ENCODE peak calls at places on chromosome 18, in ten cellular contexts. G is hepatocyte, N is WERI-Rb-1, F is RWPE1, U is cardiac muscle cell, T is fibroblast of lung, Z is upper lobe of right lung, I is astrocyte, C is neural progenitor cell, J is tibial artery. A is an unnamed sample.

GRCh38 chr18:66601649-66602048 is 2.2 kb downstream of the CDH19 start:
- DNase-seq in G (no peak), N (no peak), F (no peak), U (no peak), T (no peak), Z (no peak), I (no peak), C (no peak), J (no peak), A (no peak)

GRCh38 chr18:70363861-70364260 is 75.0 kb downstream of the SOCS6 start:
- DNase-seq in G (peak; percentile 24), N (no peak), F (peak; percentile 23), U (peak; percentile 70), T (peak; percentile 54), Z (no peak), I (peak; percentile 53), C (no peak), J (no peak), A (no peak)

GRCh38 chr18:36759167-36759776 is 69.5 kb downstream of the TPGS2 start:
- DNase-seq in G (no peak), N (no peak), F (no peak), U (no peak), T (no peak), Z (peak; percentile 37), I (no peak), C (no peak), J (no peak), A (no peak)

GRCh38 chr18:60892441-60892840 is 440.8 kb upstream of the CDH20 start:
- DNase-seq in G (no peak), N (no peak), F (peak; percentile 23), U (peak; percentile 41), T (peak; percentile 22), Z (no peak), I (peak; percentile 31), C (no peak), J (no peak), A (no peak)

GRCh38 chr18:31343454-31343853 is 25.5 kb downstream of the DSG1 start:
- DNase-seq in G (no peak), N (no peak), F (no peak), U (no peak), T (no peak), Z (no peak), I (no peak), C (no peak), J (no peak), A (no peak)

GRCh38 chr18:54267688-54268087 is 1.6 kb upstream of the POLI start:
- DNase-seq in G (no peak), N (no peak), F (no peak), U (no peak), T (no peak), Z (no peak), I (no peak), C (no peak), J (no peak), A (no peak)

GRCh38 chr18:499351-500229 is 911 bp downstream of the COLEC12 start:
- DNase-seq in G (peak; percentile 76), N (peak; percentile 66), F (no peak), U (peak; percentile 82), T (peak; percentile 48), Z (peak; percentile 73), I (peak; percentile 93), C (peak; percentile 33), J (no peak), A (no peak)

GRCh38 chr18:415627-416612 is 84.6 kb downstream of the COLEC12 start:
- DNase-seq in G (no peak), N (no peak), F (peak; percentile 18), U (peak; percentile 58), T (peak; percentile 52), Z (no peak), I (peak; percentile 89), C (no peak), J (no peak), A (no peak)

GRCh38 chr18:75698861-75699260 is 271.4 kb upstream of the SMIM21 start:
- DNase-seq in G (no peak), N (no peak), F (no peak), U (no peak), T (no peak), Z (no peak), I (no peak), C (no peak), J (no peak), A (no peak)

GRCh38 chr18:55101458-55101824 is 142.2 kb upstream of the CCDC68 start:
- DNase-seq in G (no peak), N (no peak), F (no peak), U (no peak), T (no peak), Z (no peak), I (peak; percentile 46), C (no peak), J (no peak), A (no peak)

GRCh38 chr18:7071600-7071999 is 46.0 kb downstream of the LAMA1 start:
- DNase-seq in G (no peak), N (no peak), F (no peak), U (no peak), T (no peak), Z (no peak), I (no peak), C (no peak), J (no peak), A (no peak)

GRCh38 chr18:50711401-50711800 is 108.4 kb downstream of the MRO start:
- DNase-seq in G (no peak), N (no peak), F (no peak), U (no peak), T (no peak), Z (no peak), I (no peak), C (no peak), J (no peak), A (no peak)

GRCh38 chr18:36706313-36706881 is 122.4 kb downstream of the TPGS2 start:
- DNase-seq in G (no peak), N (no peak), F (no peak), U (no peak), T (no peak), Z (no peak), I (peak; percentile 55), C (no peak), J (no peak), A (no peak)

GRCh38 chr18:41721103-41721502 is 233.9 kb upstream of the PIK3C3 start:
- DNase-seq in G (no peak), N (no peak), F (no peak), U (peak; percentile 19), T (no peak), Z (no peak), I (no peak), C (peak; percentile 42), J (no peak), A (no peak)

GRCh38 chr18:12014976-12015696 is 33.8 kb downstream of the IMPA2 start:
- DNase-seq in G (no peak), N (no peak), F (no peak), U (no peak), T (no peak), Z (no peak), I (no peak), C (no peak), J (no peak), A (no peak)

DNA sequence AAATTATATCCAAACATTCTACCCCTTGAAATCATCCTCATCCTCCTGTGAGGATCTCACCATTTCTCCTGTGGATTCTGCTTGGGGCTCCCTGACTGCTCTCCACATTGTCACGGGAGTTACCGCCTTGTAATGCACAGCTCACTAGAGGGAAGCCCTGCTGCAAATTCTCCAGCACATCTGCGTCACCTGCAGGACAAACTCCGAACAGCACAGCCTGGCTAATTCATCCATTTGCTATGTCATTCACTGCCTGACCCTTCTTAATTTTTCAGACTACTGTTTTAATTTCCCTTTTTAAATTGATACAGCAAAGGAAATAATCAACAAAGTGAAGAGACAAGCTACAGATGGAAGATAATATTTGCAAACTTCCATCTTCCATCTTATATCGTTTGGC is 627.4 kb downstream of the FBXO15 start:
- DNase-seq in G (peak; percentile 29), N (peak; percentile 47), F (no peak), U (no peak), T (peak; percentile 6), Z (no peak), I (no peak), C (peak; percentile 64), J (no peak), A (no peak)
- TF ChIP-seq CTCF in G (peak; percentile 38), N (peak; percentile 69), F (no peak), U (no peak), T (no peak), Z (no peak), I (no peak), C (peak; percentile 69), J (no peak), A (no peak)

DNA sequence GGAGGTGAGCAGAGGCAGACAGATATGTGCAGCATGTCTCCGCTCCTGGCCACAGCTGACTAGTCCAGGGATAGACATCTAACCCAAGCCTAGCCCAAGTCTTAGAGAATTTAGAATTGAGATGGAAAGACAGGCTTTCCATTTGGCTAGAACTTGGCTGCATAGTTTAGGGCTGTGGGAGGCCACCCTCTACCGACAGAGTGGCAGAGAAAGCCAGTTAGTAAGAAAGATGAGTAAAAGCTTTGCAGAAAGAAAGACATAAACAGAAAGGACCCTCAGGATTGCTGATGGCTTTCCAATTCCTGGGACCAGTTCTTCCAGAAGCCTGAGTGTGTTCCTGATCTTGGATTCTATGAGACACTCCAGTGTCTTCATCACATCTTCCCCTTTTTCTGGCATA is 62.1 kb downstream of the DYM start:
- DNase-seq in G (no peak), N (no peak), F (no peak), U (no peak), T (no peak), Z (no peak), I (no peak), C (no peak), J (no peak), A (no peak)
- H3K27ac ChIP-seq in G (no peak overlapping the region), N (no peak overlapping the region), F (no peak overlapping the region), U (no peak overlapping the region), T (no peak overlapping the region), Z (no peak overlapping the region), I (no peak overlapping the region), C (no peak overlapping the region), J (no peak overlapping the region), A (no peak overlapping the region)

GRCh38 chr18:59272971-59273935 is at the start of gene RAX:
- DNase-seq in G (peak; percentile 50), N (peak; percentile 98), F (peak; percentile 35), U (peak; percentile 22), T (no peak), Z (no peak), I (no peak), C (peak; percentile 96), J (no peak), A (no peak)
- TF ChIP-seq CTCF in G (peak; percentile 11), N (peak; percentile 82), F (no peak), U (peak; percentile 23), T (no peak), Z (no peak), I (no peak), C (peak; percentile 70), J (no peak), A (no peak)

DNA sequence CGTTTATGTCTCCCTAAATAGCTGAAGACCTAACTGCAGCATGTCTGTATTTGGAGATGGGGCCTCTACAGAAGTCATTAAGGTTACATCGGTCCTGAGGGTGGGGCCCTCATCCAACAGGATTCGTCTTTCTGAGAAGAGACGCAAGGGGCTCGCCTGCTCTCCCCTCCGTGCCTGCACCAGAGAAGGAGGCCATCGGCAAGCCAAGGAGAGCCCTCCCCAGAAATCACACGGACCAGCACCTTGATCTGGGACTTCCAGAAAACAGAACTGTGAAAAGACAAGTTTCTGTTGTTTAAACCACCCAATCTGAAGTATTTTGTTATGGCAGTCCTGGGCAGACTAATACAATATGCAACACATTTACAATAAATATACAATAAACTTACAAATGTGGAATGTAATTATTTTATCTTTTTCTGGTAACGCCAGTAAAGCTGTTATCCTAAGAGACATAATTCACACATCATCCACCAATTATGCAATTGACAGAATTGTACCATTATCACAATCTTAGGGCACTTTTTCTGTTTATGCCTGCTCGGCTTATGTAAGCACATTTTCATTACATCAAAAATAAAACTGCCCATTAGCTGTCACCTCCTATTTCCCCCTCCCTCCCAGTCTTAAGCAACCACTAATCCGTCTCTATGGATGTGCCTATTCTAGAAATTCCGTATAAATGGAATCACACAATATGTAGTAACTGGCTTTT is 6.1 kb downstream of the HSBP1L1 start:
- DNase-seq in G (no peak), N (no peak), F (no peak), U (no peak), T (no peak), Z (no peak), I (no peak), C (no peak), J (peak; percentile 38), A (no peak)
- H3K27ac ChIP-seq in G (no peak overlapping the region), N (no peak overlapping the region), F (no peak overlapping the region), U (no peak overlapping the region), T (no peak overlapping the region), Z (no peak overlapping the region), I (no peak overlapping the region), C (no peak overlapping the region), J (no peak overlapping the region), A (no peak overlapping the region)